ENCODE peak calls at places on chromosome 5, in six cellular contexts. J, Q, W, P, C and B are unnamed samples.
A peak's percentile ranks its signal among the peaks of the same experiment; 100 is the strongest.

GRCh38 chr5:13932561-13932960 is 11.9 kb downstream of the DNAH5 start:
- DNase-seq in J (no peak), Q (no peak), W (no peak), P (no peak), C (no peak), B (no peak)

GRCh38 chr5:160548949-160549665 is 127.5 kb downstream of the PTTG1 start:
- DNase-seq in J (no peak), Q (no peak), W (no peak), P (no peak), C (no peak), B (no peak)

GRCh38 chr5:78547731-78548189 is 100.8 kb downstream of the LHFPL2 start:
- DNase-seq in J (peak; percentile 94), Q (peak; percentile 84), W (no peak), P (no peak), C (no peak), B (no peak)

GRCh38 chr5:154356256-154356655 is 89.5 kb upstream of the SAP30L start:
- DNase-seq in J (no peak), Q (peak; percentile 51), W (no peak), P (no peak), C (no peak), B (no peak)

GRCh38 chr5:124654418-124654817 is 92.0 kb downstream of the ZNF608 start:
- DNase-seq in J (no peak), Q (no peak), W (no peak), P (no peak), C (no peak), B (no peak)

GRCh38 chr5:163658702-163659567 is 153.5 kb downstream of the MAT2B start:
- DNase-seq in J (no peak), Q (peak; percentile 55), W (peak; percentile 67), P (no peak), C (no peak), B (no peak)

GRCh38 chr5:7762267-7762666 is 88.7 kb downstream of the CFAP90 start:
- DNase-seq in J (no peak), Q (no peak), W (no peak), P (peak; percentile 55), C (no peak), B (peak; percentile 73)

GRCh38 chr5:1729641-1730486 is 69.8 kb downstream of the MRPL36 start:
- DNase-seq in J (peak; percentile 52), Q (no peak), W (peak; percentile 57), P (no peak), C (no peak), B (peak; percentile 56)

GRCh38 chr5:154653418-154653763 is 101.8 kb upstream of the LARP1 start:
- DNase-seq in J (no peak), Q (no peak), W (no peak), P (no peak), C (no peak), B (no peak)

GRCh38 chr5:14741131-14741530 is 76.6 kb downstream of the OTULIN start:
- DNase-seq in J (no peak), Q (no peak), W (no peak), P (no peak), C (no peak), B (no peak)

GRCh38 chr5:9470410-9470809 is 75.5 kb downstream of the SEMA5A start:
- DNase-seq in J (no peak), Q (no peak), W (no peak), P (no peak), C (no peak), B (no peak)

GRCh38 chr5:7261049-7261448 is 134.9 kb upstream of the ADCY2 start:
- DNase-seq in J (no peak), Q (no peak), W (peak; percentile 10), P (peak; percentile 99), C (peak; percentile 99), B (peak; percentile 63)

GRCh38 chr5:31939151-31939550 is 235.0 kb downstream of the GOLPH3 start:
- DNase-seq in J (no peak), Q (no peak), W (no peak), P (no peak), C (no peak), B (no peak)

GRCh38 chr5:35857606-35858205 is 1.0 kb downstream of the IL7R start:
- DNase-seq in J (no peak), Q (peak; percentile 91), W (no peak), P (no peak), C (no peak), B (no peak)

GRCh38 chr5:178348356-178349146 is 115.9 kb upstream of the PHYKPL start:
- DNase-seq in J (no peak), Q (no peak), W (peak; percentile 73), P (no peak), C (no peak), B (peak; percentile 71)

GRCh38 chr5:148739023-148739422 is 84.7 kb upstream of the HTR4 start:
- DNase-seq in J (no peak), Q (no peak), W (no peak), P (no peak), C (no peak), B (no peak)

GRCh38 chr5:120451445-120451844 is 12.7 kb upstream of the PRR16 start:
- DNase-seq in J (no peak), Q (no peak), W (no peak), P (no peak), C (no peak), B (no peak)

GRCh38 chr5:128613757-128614156 is 75.7 kb upstream of the FBN2 start:
- DNase-seq in J (no peak), Q (peak; percentile 20), W (no peak), P (no peak), C (no peak), B (no peak)

GRCh38 chr5:115186794-115187193 is 17.1 kb upstream of the TRIM36 start:
- DNase-seq in J (no peak), Q (peak; percentile 36), W (no peak), P (no peak), C (no peak), B (no peak)

GRCh38 chr5:81838307-81838906 is 87.5 kb upstream of the SSBP2 start:
- DNase-seq in J (no peak), Q (peak; percentile 49), W (no peak), P (peak; percentile 73), C (peak; percentile 83), B (no peak)

GRCh38 chr5:170200876-170201275 is 31.9 kb upstream of the C5orf58 start:
- DNase-seq in J (no peak), Q (no peak), W (no peak), P (no peak), C (peak; percentile 76), B (no peak)

GRCh38 chr5:170195876-170196275 is 36.9 kb upstream of the C5orf58 start:
- DNase-seq in J (no peak), Q (no peak), W (no peak), P (no peak), C (no peak), B (no peak)

GRCh38 chr5:170206958-170207357 is 25.8 kb upstream of the C5orf58 start:
- DNase-seq in J (no peak), Q (no peak), W (no peak), P (no peak), C (no peak), B (no peak)

DNA sequence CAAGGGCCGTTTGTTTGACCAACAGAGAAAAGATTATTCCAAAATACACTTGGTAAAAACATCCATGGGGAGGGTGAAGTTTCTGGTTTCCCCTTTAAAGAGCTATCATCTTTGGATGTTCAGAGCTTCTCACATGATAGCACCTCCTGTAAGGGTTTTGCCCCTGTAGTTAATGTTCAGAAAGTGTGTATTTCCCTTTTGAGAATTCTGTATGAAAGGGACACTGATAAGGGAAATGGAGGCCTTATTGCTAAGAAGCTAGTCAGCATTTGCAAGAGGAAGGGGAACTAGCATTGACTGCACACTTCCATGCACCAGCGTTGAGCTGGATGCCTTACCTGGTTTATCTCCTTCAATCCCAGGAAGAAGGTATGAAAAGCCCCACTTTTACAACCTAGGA is 31.5 kb upstream of the C5orf58 start:
- DNase-seq in J (no peak), Q (no peak), W (no peak), P (no peak), C (no peak), B (no peak)
- H3K27me3 ChIP-seq in J (no peaks in the 10 kb centered on the region), Q (no peaks in the 10 kb centered on the region), W (peaks cover 4% of the 10 kb centered on the region), P (no peaks in the 10 kb centered on the region), C (no peaks in the 10 kb centered on the region), B (no peaks in the 10 kb centered on the region)

GRCh38 chr5:57503433-57503832 is 20.8 kb upstream of the ACTBL2 start:
- DNase-seq in J (no peak), Q (no peak), W (no peak), P (no peak), C (no peak), B (no peak)

GRCh38 chr5:57501414-57502321 is 19.1 kb upstream of the ACTBL2 start:
- DNase-seq in J (no peak), Q (no peak), W (peak; percentile 16), P (no peak), C (no peak), B (no peak)

GRCh38 chr5:57495688-57496087 is 13.1 kb upstream of the ACTBL2 start:
- DNase-seq in J (no peak), Q (no peak), W (no peak), P (peak; percentile 11), C (no peak), B (no peak)

GRCh38 chr5:57497733-57498132 is 15.1 kb upstream of the ACTBL2 start:
- DNase-seq in J (no peak), Q (no peak), W (no peak), P (no peak), C (no peak), B (no peak)

GRCh38 chr5:57499262-57500050 is 16.8 kb upstream of the ACTBL2 start:
- DNase-seq in J (no peak), Q (peak; percentile 69), W (peak; percentile 36), P (peak; percentile 89), C (peak; percentile 75), B (peak; percentile 39)
- H3K4me3 ChIP-seq in J (no peak overlapping the region), Q (no peak overlapping the region), W (no peak overlapping the region), P (no peak overlapping the region), C (no peak overlapping the region), B (no peak overlapping the region)

GRCh38 chr5:5066276-5067186 is 73.6 kb upstream of the ADAMTS16 start:
- DNase-seq in J (no peak), Q (no peak), W (no peak), P (no peak), C (peak; percentile 63), B (no peak)

GRCh38 chr5:5062903-5063302 is 77.2 kb upstream of the ADAMTS16 start:
- DNase-seq in J (no peak), Q (no peak), W (no peak), P (no peak), C (no peak), B (no peak)

GRCh38 chr5:5065472-5065871 is 74.7 kb upstream of the ADAMTS16 start:
- DNase-seq in J (no peak), Q (no peak), W (no peak), P (no peak), C (no peak), B (no peak)

GRCh38 chr5:5061836-5062235 is 78.3 kb upstream of the ADAMTS16 start:
- DNase-seq in J (no peak), Q (no peak), W (no peak), P (no peak), C (no peak), B (no peak)

DNA sequence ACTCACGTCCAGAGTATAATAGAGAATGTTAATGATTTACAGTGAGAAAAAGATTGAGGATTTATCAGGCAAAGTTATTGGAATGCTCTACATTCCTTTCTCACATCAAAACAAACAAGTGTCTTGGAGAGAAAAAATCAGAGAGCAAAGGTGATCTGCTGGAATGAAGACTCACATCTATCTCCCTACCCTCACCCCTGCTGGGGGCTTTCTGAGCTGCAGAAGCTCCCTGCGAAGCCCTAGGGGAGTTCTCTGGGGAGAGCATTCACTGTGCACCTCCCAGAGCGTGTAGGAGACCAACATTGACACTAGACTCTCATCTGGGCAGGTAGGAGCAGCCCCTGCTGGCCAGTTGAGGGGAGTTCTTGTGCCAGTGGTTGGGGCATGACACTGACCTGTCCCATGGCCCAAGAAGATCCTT is 76.6 kb upstream of the ADAMTS16 start:
- DNase-seq in J (no peak), Q (no peak), W (peak; percentile 25), P (peak; percentile 31), C (peak; percentile 61), B (peak; percentile 20)
- H3K36me3 ChIP-seq in J (no peaks in the 10 kb centered on the region), Q (no peaks in the 10 kb centered on the region), W (no peaks in the 10 kb centered on the region), P (no peaks in the 10 kb centered on the region), C (no peaks in the 10 kb centered on the region), B (no peaks in the 10 kb centered on the region)

GRCh38 chr5:107548477-107548876 is 122.3 kb downstream of the EFNA5 start:
- DNase-seq in J (no peak), Q (no peak), W (no peak), P (no peak), C (no peak), B (no peak)
- H3K27me3 ChIP-seq in J (no peaks in the 10 kb centered on the region), Q (no peaks in the 10 kb centered on the region), W (no peaks in the 10 kb centered on the region), P (no peaks in the 10 kb centered on the region), C (no peaks in the 10 kb centered on the region), B (no peaks in the 10 kb centered on the region)